ENCODE peak calls at places on chromosome 2, in nine cellular contexts. M is heart right ventricle, R is GM23248, T is PC-3, G is mammary epithelial cell, Y is colonic mucosa, D is trophoblast cell, Q is aorta, N is endodermal cell. F is an unnamed sample.

GRCh38 chr2:239502430-239503221 is 101.8 kb upstream of the HDAC4 start:
- DNase-seq in Q (no peak), N (no peak), G (no peak), Y (no peak), R (no peak), D (no peak), T (no peak), M (no peak), F (no peak)

GRCh38 chr2:121634354-121635307 is 14.6 kb downstream of the CLASP1 start:
- DNase-seq in Q (no peak), T (peak; percentile 95), G (peak; percentile 81), D (no peak), N (no peak), R (peak; percentile 52), Y (no peak), M (no peak), F (no peak)

GRCh38 chr2:144648837-144649485 is 129.0 kb upstream of the ZEB2 start:
- DNase-seq in D (no peak), G (no peak), T (no peak), M (no peak), N (no peak), Y (no peak), Q (no peak), R (no peak), F (no peak)

GRCh38 chr2:85950743-85951142 is 62.0 kb upstream of the ST3GAL5 start:
- DNase-seq in Q (no peak), N (no peak), M (no peak), G (no peak), Y (no peak), R (no peak), D (no peak), T (no peak), F (no peak)

GRCh38 chr2:202267495-202267894 is 1.9 kb downstream of the NOP58 start:
- DNase-seq in R (peak; percentile 48), N (no peak), Q (no peak), T (no peak), Y (no peak), G (no peak), D (no peak), M (no peak), F (no peak)

GRCh38 chr2:3466966-3467365 is 52.4 kb downstream of the ADI1 start:
- DNase-seq in Q (peak; percentile 36), N (no peak), Y (no peak), R (no peak), T (no peak), M (no peak), G (no peak), D (no peak), F (no peak)

GRCh38 chr2:157345647-157346389 is 20.2 kb upstream of the ERMN start:
- DNase-seq in T (no peak), G (no peak), Q (no peak), R (no peak), N (peak; percentile 55), D (no peak), Y (no peak), M (no peak), F (no peak)

GRCh38 chr2:15677141-15677911 is 85.7 kb downstream of the DDX1 start:
- DNase-seq in R (no peak), T (no peak), Y (no peak), M (no peak), D (no peak), Q (no peak), G (no peak), N (no peak), F (no peak)

GRCh38 chr2:61911510-61911909 is 6.0 kb downstream of the COMMD1 start:
- DNase-seq in Y (no peak), Q (no peak), G (peak; percentile 8), N (peak; percentile 58), M (no peak), D (peak; percentile 26), R (peak; percentile 23), T (no peak), F (no peak)

GRCh38 chr2:99106905-99107304 is 34.6 kb upstream of the C2orf15 start:
- DNase-seq in G (peak; percentile 12), N (no peak), R (peak; percentile 30), T (peak; percentile 33), Q (no peak), M (no peak), D (no peak), Y (no peak), F (no peak)

GRCh38 chr2:54947596-54948519 is 102.4 kb downstream of the RTN4 start:
- DNase-seq in T (no peak), Q (no peak), G (no peak), M (no peak), D (no peak), Y (no peak), R (no peak), N (no peak), F (no peak)

DNA sequence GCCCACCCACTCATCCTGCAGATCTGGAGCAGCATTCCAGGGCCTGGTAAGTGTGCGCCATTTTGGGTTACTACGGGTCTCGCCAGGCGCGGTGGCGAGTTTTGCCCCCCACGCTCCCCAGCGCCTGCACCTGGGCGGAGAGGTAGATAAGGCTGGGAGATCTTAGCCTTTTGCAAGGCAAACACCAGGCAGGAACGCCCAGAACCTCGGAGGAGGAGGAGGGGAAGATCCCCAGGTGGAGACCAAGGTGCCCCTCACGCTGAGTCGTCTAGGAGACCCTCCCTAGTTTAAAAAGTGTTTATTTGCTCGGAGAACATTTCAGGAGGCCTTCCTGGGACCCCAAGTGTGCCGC is 365 bp upstream of the RAMP1 start:
- DNase-seq in M (no peak), D (no peak), Q (no peak), G (no peak), N (peak; percentile 69), T (peak; percentile 13), R (no peak), Y (no peak), F (no peak)
- H3K4me3 ChIP-seq in M (peak overlapping the region; percentile 21), D (no peak overlapping the region), Q (peak overlapping the region; percentile 79), G (peak overlapping the region; percentile 18), N (no peak overlapping the region), T (peak overlapping the region; percentile 76), R (peak overlapping the region; percentile 48), Y (peak overlapping the region; percentile 12), F (peak overlapping the region; percentile 56)

DNA sequence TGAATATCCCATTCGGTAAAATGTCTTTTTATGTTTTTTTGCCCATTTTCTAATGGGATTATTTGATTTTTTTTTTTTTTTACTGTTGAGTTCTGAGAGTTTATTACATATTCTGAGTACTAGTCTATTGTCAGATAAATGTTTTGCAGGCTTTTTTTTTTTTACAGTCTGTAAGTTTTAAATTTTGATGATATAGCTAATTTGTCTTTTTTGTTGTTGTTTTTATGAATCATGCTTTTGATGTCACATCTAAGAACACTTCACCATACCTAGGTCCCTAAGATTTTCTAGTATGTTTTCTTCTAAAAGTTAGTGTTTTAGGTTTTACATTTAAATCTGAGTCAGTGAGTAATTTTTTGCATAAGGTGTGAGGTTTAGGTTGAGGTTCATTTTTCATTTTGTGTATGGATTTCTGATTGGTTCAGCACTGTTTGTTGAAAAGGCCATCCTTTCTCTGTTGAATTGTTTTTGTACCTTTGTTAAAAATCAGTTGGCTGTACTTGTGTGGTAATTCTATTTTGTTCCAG is 40.7 kb downstream of the PTPN4 start:
- DNase-seq in T (no peak), N (no peak), G (no peak), R (no peak), D (no peak), Q (no peak), Y (no peak), M (no peak), F (no peak)
- H3K9me3 ChIP-seq in T (no peaks in the 10 kb centered on the region), N (peaks cover 6% of the 10 kb centered on the region), G (no peaks in the 10 kb centered on the region), R (no peaks in the 10 kb centered on the region), D (peaks cover 2% of the 10 kb centered on the region), Q (no peaks in the 10 kb centered on the region), Y (no peaks in the 10 kb centered on the region), M (peaks cover 8% of the 10 kb centered on the region), F (no peaks in the 10 kb centered on the region)

GRCh38 chr2:118315606-118316005 is 227.3 kb downstream of the INSIG2 start:
- DNase-seq in M (no peak), Q (no peak), G (no peak), Y (no peak), R (no peak), N (no peak), D (no peak), T (no peak), F (no peak)

GRCh38 chr2:118310878-118311442 is 222.7 kb downstream of the INSIG2 start:
- DNase-seq in G (no peak), T (no peak), Q (no peak), D (no peak), R (peak; percentile 59), N (peak; percentile 83), Y (peak; percentile 25), M (no peak), F (no peak)

GRCh38 chr2:118309201-118310015 is 221.1 kb downstream of the INSIG2 start:
- DNase-seq in Q (no peak), N (no peak), M (no peak), Y (no peak), G (no peak), R (peak; percentile 66), T (no peak), D (no peak), F (no peak)

GRCh38 chr2:118310016-118310877 is 222.0 kb downstream of the INSIG2 start:
- DNase-seq in T (no peak), G (no peak), Y (peak; percentile 33), D (no peak), Q (no peak), R (peak; percentile 87), N (peak; percentile 87), M (no peak), F (no peak)

DNA sequence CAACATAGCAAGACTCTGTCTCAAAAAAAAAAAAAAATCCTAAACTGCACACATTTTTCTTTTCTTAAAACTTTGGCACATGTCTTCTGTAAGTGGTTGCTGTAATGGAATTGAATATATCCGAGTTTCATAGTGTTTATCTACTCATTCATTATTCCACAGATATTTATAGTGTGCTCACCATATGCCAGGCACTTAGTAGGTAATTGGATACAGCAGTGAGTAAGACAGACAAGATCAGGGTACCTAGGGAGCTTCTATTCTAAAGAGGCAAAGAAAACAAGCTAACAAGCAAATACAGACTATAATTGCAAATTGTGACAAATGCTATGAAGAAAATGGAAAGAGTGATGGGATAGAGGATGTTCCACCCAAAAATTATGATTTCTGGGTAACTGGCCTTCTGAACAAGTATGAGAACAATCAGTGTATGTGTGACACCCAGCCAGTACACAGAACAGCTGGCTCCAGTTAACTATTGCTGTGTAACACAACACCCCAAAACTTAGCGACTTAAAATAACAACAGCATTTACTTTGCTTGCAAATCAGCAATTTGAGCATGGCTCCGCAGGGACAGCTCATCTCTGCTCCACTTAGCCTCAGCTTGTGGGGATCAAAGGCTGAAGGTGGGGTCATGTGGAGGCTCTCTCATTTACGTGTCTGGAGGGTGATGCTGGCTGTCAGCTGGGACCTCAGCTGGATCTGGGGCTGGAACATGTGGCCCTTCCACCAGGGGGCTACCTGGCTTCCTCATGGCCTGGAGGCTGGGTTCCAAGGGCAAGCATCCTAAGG is 224.9 kb downstream of the INSIG2 start:
- DNase-seq in T (no peak), R (peak; percentile 21), Y (no peak), Q (no peak), M (no peak), N (peak; percentile 85), D (no peak), G (no peak), F (no peak)
- H3K4me3 ChIP-seq in T (no peak overlapping the region), R (no peak overlapping the region), Y (no peak overlapping the region), Q (no peak overlapping the region), M (no peak overlapping the region), N (no peak overlapping the region), D (no peak overlapping the region), G (no peak overlapping the region), F (no peak overlapping the region)

DNA sequence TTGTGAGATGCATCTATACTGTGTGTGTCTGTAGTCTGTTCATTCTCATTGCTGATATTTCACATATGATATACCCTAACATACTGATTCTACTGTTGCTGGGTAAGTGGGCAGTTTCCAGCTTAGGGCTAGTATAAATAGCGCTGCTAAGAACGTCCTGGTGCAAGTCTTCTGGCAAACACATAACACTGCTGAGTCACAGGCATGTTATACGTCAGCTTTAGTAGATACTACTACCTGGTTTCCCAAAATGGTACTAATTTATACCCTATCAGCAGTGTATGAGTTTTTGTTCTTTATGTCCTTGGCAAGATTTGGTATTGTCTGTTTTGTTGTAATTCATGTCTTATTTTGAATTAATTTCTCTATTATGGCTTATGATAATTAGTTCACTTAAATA is 1.2 kb upstream of the NPHP1 start:
- DNase-seq in R (peak; percentile 34), T (peak; percentile 57), G (peak; percentile 27), Q (no peak), M (peak; percentile 33), Y (no peak), D (peak; percentile 6), N (no peak), F (no peak)
- H3K9me3 ChIP-seq in R (no peaks in the 10 kb centered on the region), T (no peaks in the 10 kb centered on the region), G (no peaks in the 10 kb centered on the region), Q (no peaks in the 10 kb centered on the region), M (no peaks in the 10 kb centered on the region), Y (no peaks in the 10 kb centered on the region), D (no peaks in the 10 kb centered on the region), N (no peaks in the 10 kb centered on the region), F (no peaks in the 10 kb centered on the region)